ENCODE peak calls at places on chromosomes 6 and 20, in six cellular contexts. I is transverse colon, Q is GM12878, Z is HCT116, D is suprapubic skin, S is sigmoid colon. G is an unnamed sample.

GRCh38 chr6:149405823-149406765 is 6.0 kb downstream of the SUMO4 start:
- DNase-seq in I (no peak), Q (no peak), Z (no peak), D (no peak), S (no peak), G (no peak)

GRCh38 chr20:61193164-61193563 is 58.9 kb upstream of the CDH4 start:
- DNase-seq in I (no peak), Q (no peak), Z (no peak), D (no peak), S (no peak), G (no peak)

GRCh38 chr20:61694666-61695065 is 371.0 kb downstream of the TAF4 start:
- DNase-seq in I (no peak), Q (no peak), Z (no peak), D (no peak), S (no peak), G (no peak)

GRCh38 chr6:46098678-46099077 is 31.1 kb upstream of the ENPP4 start:
- DNase-seq in I (peak), Q (no peak), Z (peak), D (peak), S (no peak), G (no peak)

GRCh38 chr20:14951707-14952106 is 614.3 kb upstream of the FLRT3 start:
- DNase-seq in I (no peak), Q (no peak), Z (no peak), D (no peak), S (no peak), G (no peak)

GRCh38 chr20:24634855-24635254 is 165.4 kb downstream of the SYNDIG1 start:
- DNase-seq in I (no peak), Q (no peak), Z (peak), D (no peak), S (no peak), G (no peak)

GRCh38 chr6:40164345-40164755 is 230.1 kb upstream of the MOCS1 start:
- DNase-seq in I (no peak), Q (no peak), Z (no peak), D (no peak), S (no peak), G (peak)

GRCh38 chr20:40688129-40689099 is 622 bp downstream of the MAFB start:
- DNase-seq in I (no peak), Q (no peak), Z (no peak), D (no peak), S (no peak), G (no peak)

GRCh38 chr6:148720897-148721296 is 25.9 kb upstream of the UST start:
- DNase-seq in I (no peak), Q (no peak), Z (no peak), D (no peak), S (no peak), G (no peak)

GRCh38 chr20:16446246-16446645 is 127.0 kb downstream of the KIF16B start:
- DNase-seq in I (no peak), Q (no peak), Z (no peak), D (no peak), S (no peak), G (no peak)

GRCh38 chr20:19210426-19211155 is 1.9 kb upstream of the SLC24A3 start:
- DNase-seq in I (no peak), Q (no peak), Z (no peak), D (no peak), S (peak), G (no peak)

GRCh38 chr6:38570750-38571149 is 69.0 kb downstream of the BTBD9 start:
- DNase-seq in I (no peak), Q (no peak), Z (no peak), D (no peak), S (no peak), G (no peak)

GRCh38 chr6:35668708-35669440 is 19.8 kb downstream of the FKBP5 start:
- DNase-seq in I (no peak), Q (no peak), Z (no peak), D (no peak), S (no peak), G (no peak)
- H3K4me3 ChIP-seq in I (no peak), Q (peak), Z (no peak), D (peak), S (no peak), G (no peak)

GRCh38 chr6:15299430-15300131 is 53.7 kb downstream of the JARID2 start:
- DNase-seq in I (peak), Q (peak), Z (no peak), D (no peak), S (peak), G (peak)
- TF ChIP-seq POLR2AphosphoS5 in I (no peak), Q (no peak), Z (no peak), D (no peak), S (no peak), G (no peak)

DNA sequence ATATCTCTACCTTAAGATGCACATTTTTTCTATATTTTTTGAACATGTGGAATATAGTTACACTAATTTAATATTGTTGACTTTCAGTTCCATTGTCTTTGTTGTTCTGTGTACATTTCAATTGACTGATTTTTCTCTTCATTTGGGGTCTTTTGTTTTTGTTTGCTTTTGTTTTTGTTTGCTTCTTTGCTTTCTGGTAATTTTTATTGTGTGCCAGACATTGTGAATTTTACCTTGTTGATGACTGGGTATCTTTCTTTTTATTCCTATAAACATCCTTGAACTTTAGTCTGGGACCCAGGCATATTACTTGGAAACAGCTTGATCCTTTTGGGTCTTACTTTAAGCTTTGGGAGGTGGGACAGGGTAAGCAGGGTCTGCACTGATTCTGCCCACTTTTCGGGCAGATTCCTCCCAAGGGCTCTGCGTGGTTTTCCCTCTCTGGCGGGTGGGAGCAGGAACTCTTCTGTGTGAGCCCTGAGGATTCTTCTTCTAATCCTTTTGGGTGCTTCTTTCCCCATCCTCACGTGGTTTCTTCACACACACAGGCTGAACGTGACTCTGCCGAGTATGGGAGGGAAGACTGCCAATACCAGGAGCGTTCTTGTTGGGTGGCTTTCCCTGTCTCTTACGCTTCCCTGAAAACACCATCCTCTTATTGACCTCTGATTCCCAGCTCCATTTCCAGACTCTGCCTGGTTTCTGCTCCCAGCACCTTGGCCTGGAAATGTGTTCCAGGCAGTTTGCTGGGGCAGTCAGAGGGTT is 200.5 kb downstream of the ARID1B start:
- DNase-seq in I (no peak), Q (no peak), Z (no peak), D (no peak), S (peak), G (no peak)
- H3K4me3 ChIP-seq in I (no peak), Q (no peak), Z (no peak), D (no peak), S (no peak), G (no peak)

DNA sequence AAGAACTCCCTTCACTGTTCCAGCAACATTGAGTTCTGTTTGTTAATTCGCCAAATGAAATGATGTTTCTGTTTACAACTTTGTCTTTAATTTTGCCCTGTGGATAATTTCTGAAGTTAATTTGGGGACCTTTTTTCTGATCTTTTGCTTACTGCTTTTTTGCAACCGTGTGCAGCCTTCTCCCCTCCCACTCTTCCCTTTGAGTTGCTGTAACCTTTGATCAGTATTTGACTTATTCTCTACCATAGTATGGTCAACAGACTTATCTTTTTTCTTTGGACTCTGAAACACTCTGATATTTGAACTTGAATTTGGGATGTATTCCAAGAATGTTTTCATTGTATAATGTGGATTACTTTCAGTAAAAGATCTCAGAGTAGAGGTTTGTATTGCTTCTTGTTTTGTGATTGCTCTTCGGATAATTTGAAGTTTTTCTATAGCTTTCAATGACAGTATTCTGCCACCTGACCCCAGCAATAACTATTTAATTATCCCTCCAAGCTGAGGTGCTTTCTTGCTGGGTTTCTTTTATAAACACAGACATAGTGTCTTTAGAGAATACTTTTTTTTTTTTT is 46.2 kb downstream of the LRRN4 start:
- DNase-seq in I (no peak), Q (no peak), Z (no peak), D (no peak), S (no peak), G (no peak)
- TF ChIP-seq POLR2AphosphoS5 in I (no peak), Q (no peak), Z (no peak), D (no peak), S (no peak), G (no peak)

GRCh38 chr6:30664994-30665767 is 7.6 kb downstream of the DHX16 start:
- DNase-seq in I (no peak), Q (no peak), Z (no peak), D (no peak), S (no peak), G (peak)
- H3K4me3 ChIP-seq in I (no peak), Q (no peak), Z (no peak), D (no peak), S (no peak), G (no peak)

GRCh38 chr6:106279179-106279578 is 46.4 kb downstream of the ATG5 start:
- DNase-seq in I (no peak), Q (no peak), Z (no peak), D (no peak), S (no peak), G (no peak)
- TF ChIP-seq POLR2AphosphoS5 in I (no peak), Q (no peak), Z (no peak), D (no peak), S (no peak), G (no peak)

G was measured in upper lobe of left lung.